ENCODE peak calls at places on chromosomes 2 and 18, in nine cellular contexts. O is GM13977; B is CD8-positive, alpha-beta memory T cell; F is HTR-8/SVneo; Z is naive thymus-derived CD4-positive, alpha-beta T cell; S is fibroblast of the aortic adventitia; W is HuH-7.5; Q is cardiac fibroblast; I is AG08395. T is an unnamed sample.
A peak's percentile ranks its signal among the peaks of the same experiment; 100 is the strongest.

GRCh38 chr2:226220511-226220910 is 579.1 kb downstream of the IRS1 start:
- DNase-seq in O (no peak), B (no peak), F (no peak), Z (no peak), S (no peak), W (no peak), Q (no peak), I (no peak), T (no peak)

GRCh38 chr18:74840492-74841167 is 243.0 kb downstream of the ZNF407 start:
- DNase-seq in O (no peak), B (no peak), F (no peak), Z (no peak), S (peak; percentile 52), W (no peak), Q (peak; percentile 89), I (peak; percentile 52), T (peak; percentile 10)

GRCh38 chr2:195477248-195477995 is 179.6 kb upstream of the SLC39A10 start:
- DNase-seq in O (no peak), B (no peak), F (no peak), Z (no peak), S (peak; percentile 82), W (no peak), Q (peak; percentile 88), I (no peak), T (no peak)

GRCh38 chr2:23532311-23533013 is 147.5 kb downstream of the KLHL29 start:
- DNase-seq in O (peak; percentile 52), B (no peak), F (no peak), Z (peak; percentile 54), S (no peak), W (no peak), Q (no peak), I (no peak), T (no peak)

GRCh38 chr2:234423884-234424283 is 73.0 kb downstream of the ARL4C start:
- DNase-seq in O (no peak), B (no peak), F (no peak), Z (no peak), S (no peak), W (no peak), Q (no peak), I (no peak), T (no peak)

GRCh38 chr2:65300772-65301711 is 73.4 kb downstream of the ACTR2 start:
- DNase-seq in O (peak; percentile 87), B (peak; percentile 50), F (no peak), Z (peak; percentile 81), S (peak; percentile 94), W (peak; percentile 81), Q (peak; percentile 88), I (peak; percentile 88), T (no peak)

GRCh38 chr2:136185991-136186771 is 68.2 kb upstream of the CXCR4 start:
- DNase-seq in O (no peak), B (no peak), F (no peak), Z (no peak), S (no peak), W (no peak), Q (no peak), I (no peak), T (no peak)

GRCh38 chr2:165745916-165746315 is 48.1 kb downstream of the GALNT3 start:
- DNase-seq in O (no peak), B (no peak), F (no peak), Z (no peak), S (peak; percentile 39), W (no peak), Q (peak; percentile 3), I (peak; percentile 7), T (peak; percentile 12)

GRCh38 chr18:23059541-23060465 is 75.5 kb upstream of the CABLES1 start:
- DNase-seq in O (no peak), B (no peak), F (no peak), Z (no peak), S (no peak), W (no peak), Q (peak; percentile 7), I (no peak), T (no peak)

GRCh38 chr2:56199492-56199891 is 15.7 kb downstream of the CCDC85A start:
- DNase-seq in O (no peak), B (no peak), F (peak; percentile 36), Z (no peak), S (peak; percentile 86), W (no peak), Q (peak; percentile 91), I (peak; percentile 81), T (peak; percentile 6)

GRCh38 chr18:5288517-5288935 is 7.0 kb downstream of the ZBTB14 start:
- DNase-seq in O (no peak), B (no peak), F (no peak), Z (no peak), S (no peak), W (no peak), Q (no peak), I (no peak), T (no peak)